ENCODE peak calls at places on chromosomes 2 and 18, in five cellular contexts. One of them, this sample, is unnamed.

GRCh38 chr2:217451634-217452033 is 551.2 kb downstream of the TNS1 start:
- DNase-seq in effector CD4-positive, alpha-beta T cell: no peak
- DNase-seq in ovary: peak
- DNase-seq in T-cell: no peak
- DNase-seq in CD8-positive, alpha-beta memory T cell: no peak
- DNase-seq in this sample: no peak

GRCh38 chr18:13501896-13502295 is 224.5 kb downstream of the FAM210A start:
- DNase-seq in effector CD4-positive, alpha-beta T cell: no peak
- DNase-seq in ovary: no peak
- DNase-seq in T-cell: no peak
- DNase-seq in CD8-positive, alpha-beta memory T cell: no peak
- DNase-seq in this sample: no peak

GRCh38 chr2:138906549-138906948 is 126.4 kb upstream of the NXPH2 start:
- DNase-seq in effector CD4-positive, alpha-beta T cell: no peak
- DNase-seq in ovary: no peak
- DNase-seq in T-cell: no peak
- DNase-seq in CD8-positive, alpha-beta memory T cell: no peak
- DNase-seq in this sample: no peak

GRCh38 chr2:120037995-120038541 is 25.2 kb downstream of the EPB41L5 start:
- DNase-seq in effector CD4-positive, alpha-beta T cell: no peak
- DNase-seq in ovary: no peak
- DNase-seq in T-cell: no peak
- DNase-seq in CD8-positive, alpha-beta memory T cell: no peak
- DNase-seq in this sample: no peak

GRCh38 chr2:181570833-181571661 is 85.9 kb downstream of the CERKL start:
- DNase-seq in effector CD4-positive, alpha-beta T cell: no peak
- DNase-seq in ovary: no peak
- DNase-seq in T-cell: no peak
- DNase-seq in CD8-positive, alpha-beta memory T cell: no peak
- DNase-seq in this sample: no peak

GRCh38 chr2:39640107-39640506 is 25.6 kb upstream of the TMEM178A start:
- DNase-seq in effector CD4-positive, alpha-beta T cell: no peak
- DNase-seq in ovary: no peak
- DNase-seq in T-cell: no peak
- DNase-seq in CD8-positive, alpha-beta memory T cell: no peak
- DNase-seq in this sample: no peak

GRCh38 chr18:48310999-48311398 is 98.2 kb downstream of the ZBTB7C start:
- DNase-seq in effector CD4-positive, alpha-beta T cell: no peak
- DNase-seq in ovary: no peak
- DNase-seq in T-cell: no peak
- DNase-seq in CD8-positive, alpha-beta memory T cell: no peak
- DNase-seq in this sample: no peak

GRCh38 chr2:219081701-219082331 is 21.1 kb upstream of the IHH start:
- DNase-seq in effector CD4-positive, alpha-beta T cell: no peak
- DNase-seq in ovary: no peak
- DNase-seq in T-cell: no peak
- DNase-seq in CD8-positive, alpha-beta memory T cell: no peak
- DNase-seq in this sample: no peak

GRCh38 chr2:221262651-221263050 is 309.5 kb downstream of the EPHA4 start:
- DNase-seq in effector CD4-positive, alpha-beta T cell: no peak
- DNase-seq in ovary: no peak
- DNase-seq in T-cell: no peak
- DNase-seq in CD8-positive, alpha-beta memory T cell: no peak
- DNase-seq in this sample: no peak

GRCh38 chr2:148965596-148966431 is 72.7 kb upstream of the LYPD6B start:
- DNase-seq in effector CD4-positive, alpha-beta T cell: no peak
- DNase-seq in ovary: no peak
- DNase-seq in T-cell: no peak
- DNase-seq in CD8-positive, alpha-beta memory T cell: no peak
- DNase-seq in this sample: no peak

GRCh38 chr2:14197293-14197692 is 435.2 kb upstream of the LRATD1 start:
- DNase-seq in effector CD4-positive, alpha-beta T cell: no peak
- DNase-seq in ovary: no peak
- DNase-seq in T-cell: no peak
- DNase-seq in CD8-positive, alpha-beta memory T cell: no peak
- DNase-seq in this sample: no peak

GRCh38 chr18:66582151-66582550 is 21.7 kb downstream of the CDH19 start:
- DNase-seq in effector CD4-positive, alpha-beta T cell: no peak
- DNase-seq in ovary: no peak
- DNase-seq in T-cell: no peak
- DNase-seq in CD8-positive, alpha-beta memory T cell: no peak
- DNase-seq in this sample: no peak

GRCh38 chr2:182072861-182073260 is 87.2 kb downstream of the PPP1R1C start:
- DNase-seq in effector CD4-positive, alpha-beta T cell: no peak
- DNase-seq in ovary: no peak
- DNase-seq in T-cell: no peak
- DNase-seq in CD8-positive, alpha-beta memory T cell: no peak
- DNase-seq in this sample: no peak

GRCh38 chr2:100260712-100261620 is 61.3 kb downstream of the LONRF2 start:
- DNase-seq in effector CD4-positive, alpha-beta T cell: no peak
- DNase-seq in ovary: peak
- DNase-seq in T-cell: no peak
- DNase-seq in CD8-positive, alpha-beta memory T cell: no peak
- DNase-seq in this sample: no peak

GRCh38 chr2:104744537-104744936 is 109.4 kb upstream of the POU3F3 start:
- DNase-seq in effector CD4-positive, alpha-beta T cell: no peak
- DNase-seq in ovary: no peak
- DNase-seq in T-cell: no peak
- DNase-seq in CD8-positive, alpha-beta memory T cell: no peak
- DNase-seq in this sample: no peak

GRCh38 chr18:26909599-26910290 is 44.2 kb upstream of the AQP4 start:
- DNase-seq in effector CD4-positive, alpha-beta T cell: no peak
- DNase-seq in ovary: no peak
- DNase-seq in T-cell: no peak
- DNase-seq in CD8-positive, alpha-beta memory T cell: no peak
- DNase-seq in this sample: no peak

GRCh38 chr18:78293516-78293915 is 686.1 kb upstream of the SALL3 start:
- DNase-seq in effector CD4-positive, alpha-beta T cell: no peak
- DNase-seq in ovary: no peak
- DNase-seq in T-cell: no peak
- DNase-seq in CD8-positive, alpha-beta memory T cell: no peak
- DNase-seq in this sample: no peak

GRCh38 chr2:166060191-166060590 is 67.6 kb downstream of the SCN1A start:
- DNase-seq in effector CD4-positive, alpha-beta T cell: no peak
- DNase-seq in ovary: no peak
- DNase-seq in T-cell: no peak
- DNase-seq in CD8-positive, alpha-beta memory T cell: no peak
- DNase-seq in this sample: no peak

GRCh38 chr2:226208726-226209125 is 590.9 kb downstream of the IRS1 start:
- DNase-seq in effector CD4-positive, alpha-beta T cell: no peak
- DNase-seq in ovary: no peak
- DNase-seq in T-cell: no peak
- DNase-seq in CD8-positive, alpha-beta memory T cell: no peak
- DNase-seq in this sample: no peak

GRCh38 chr18:22433960-22434359 is 16.2 kb upstream of the CTAGE1 start:
- DNase-seq in effector CD4-positive, alpha-beta T cell: no peak
- DNase-seq in ovary: no peak
- DNase-seq in T-cell: no peak
- DNase-seq in CD8-positive, alpha-beta memory T cell: no peak
- DNase-seq in this sample: no peak

GRCh38 chr18:6747646-6748045 is 18.1 kb downstream of the ARHGAP28 start:
- DNase-seq in effector CD4-positive, alpha-beta T cell: no peak
- DNase-seq in ovary: no peak
- DNase-seq in T-cell: no peak
- DNase-seq in CD8-positive, alpha-beta memory T cell: no peak
- DNase-seq in this sample: no peak

GRCh38 chr2:152813381-152813780 is 95.0 kb downstream of the ARL6IP6 start:
- DNase-seq in effector CD4-positive, alpha-beta T cell: no peak
- DNase-seq in ovary: no peak
- DNase-seq in T-cell: no peak
- DNase-seq in CD8-positive, alpha-beta memory T cell: no peak
- DNase-seq in this sample: no peak

GRCh38 chr2:45874324-45874723 is 222.8 kb downstream of the PRKCE start:
- DNase-seq in effector CD4-positive, alpha-beta T cell: no peak
- DNase-seq in ovary: no peak
- DNase-seq in T-cell: no peak
- DNase-seq in CD8-positive, alpha-beta memory T cell: no peak
- DNase-seq in this sample: no peak

GRCh38 chr18:34909637-34910364 is 131.4 kb upstream of the MAPRE2 start:
- DNase-seq in effector CD4-positive, alpha-beta T cell: no peak
- DNase-seq in ovary: no peak
- DNase-seq in T-cell: no peak
- DNase-seq in CD8-positive, alpha-beta memory T cell: no peak
- DNase-seq in this sample: no peak

GRCh38 chr2:173652731-173653426 is 298.2 kb downstream of the CDCA7 start:
- DNase-seq in effector CD4-positive, alpha-beta T cell: no peak
- DNase-seq in ovary: no peak
- DNase-seq in T-cell: no peak
- DNase-seq in CD8-positive, alpha-beta memory T cell: no peak
- DNase-seq in this sample: no peak

GRCh38 chr2:12797815-12798214 is 81.1 kb downstream of the TRIB2 start:
- DNase-seq in effector CD4-positive, alpha-beta T cell: no peak
- DNase-seq in ovary: no peak
- DNase-seq in T-cell: no peak
- DNase-seq in CD8-positive, alpha-beta memory T cell: no peak
- DNase-seq in this sample: no peak

GRCh38 chr2:224838335-224838734 is 122.2 kb upstream of the CCDC195 start:
- DNase-seq in effector CD4-positive, alpha-beta T cell: no peak
- DNase-seq in ovary: no peak
- DNase-seq in T-cell: no peak
- DNase-seq in CD8-positive, alpha-beta memory T cell: no peak
- DNase-seq in this sample: no peak

GRCh38 chr2:219440388-219441256 is 6.0 kb downstream of the SPEG start:
- DNase-seq in effector CD4-positive, alpha-beta T cell: no peak
- DNase-seq in ovary: no peak
- DNase-seq in T-cell: no peak
- DNase-seq in CD8-positive, alpha-beta memory T cell: no peak
- DNase-seq in this sample: no peak

GRCh38 chr2:209368924-209369323 is 54.9 kb upstream of the MAP2 start:
- DNase-seq in effector CD4-positive, alpha-beta T cell: no peak
- DNase-seq in ovary: no peak
- DNase-seq in T-cell: no peak
- DNase-seq in CD8-positive, alpha-beta memory T cell: no peak
- DNase-seq in this sample: no peak

GRCh38 chr2:28172114-28172898 is 220.4 kb upstream of the FOSL2 start:
- DNase-seq in effector CD4-positive, alpha-beta T cell: no peak
- DNase-seq in ovary: no peak
- DNase-seq in T-cell: no peak
- DNase-seq in CD8-positive, alpha-beta memory T cell: no peak
- DNase-seq in this sample: no peak

GRCh38 chr2:217433522-217433921 is 569.3 kb downstream of the TNS1 start:
- DNase-seq in effector CD4-positive, alpha-beta T cell: no peak
- DNase-seq in ovary: peak
- DNase-seq in T-cell: no peak
- DNase-seq in CD8-positive, alpha-beta memory T cell: peak
- DNase-seq in this sample: no peak

GRCh38 chr18:67742525-67742924 is 226.0 kb upstream of the DSEL start:
- DNase-seq in effector CD4-positive, alpha-beta T cell: no peak
- DNase-seq in ovary: no peak
- DNase-seq in T-cell: no peak
- DNase-seq in CD8-positive, alpha-beta memory T cell: no peak
- DNase-seq in this sample: no peak

GRCh38 chr18:49026501-49027378 is 76.0 kb upstream of the SMAD7 start:
- DNase-seq in effector CD4-positive, alpha-beta T cell: no peak
- DNase-seq in ovary: no peak
- DNase-seq in T-cell: no peak
- DNase-seq in CD8-positive, alpha-beta memory T cell: no peak
- DNase-seq in this sample: no peak

GRCh38 chr2:138244400-138245001 is 257.1 kb upstream of the SPOPL start:
- DNase-seq in effector CD4-positive, alpha-beta T cell: no peak
- DNase-seq in ovary: no peak
- DNase-seq in T-cell: no peak
- DNase-seq in CD8-positive, alpha-beta memory T cell: no peak
- DNase-seq in this sample: no peak

This sample was measured in T-helper 9 cell.